ENCODE peak calls at places on chromosome 3, in five cellular contexts. G is GM12878, Z is K562, O is H1, D is HepG2. Q is an unnamed sample. For H4K20me1, the result is how much of the 10 kb centered on the place peaks cover.

GRCh38 chr3:12954891-12955650 is 113.7 kb upstream of the RPL32 start:
- DNase-seq in O (no peak), D (no peak), G (no peak), Z (no peak), Q (no peak)

GRCh38 chr3:4426782-4427344 is 40.2 kb downstream of the SUMF1 start:
- DNase-seq in Z (no peak), D (peak), G (peak), O (no peak), Q (no peak)

GRCh38 chr3:123036352-123037014 is 8.9 kb upstream of the SEMA5B start:
- DNase-seq in D (peak), G (no peak), O (no peak), Z (no peak), Q (no peak)

GRCh38 chr3:115814778-115815380 is 191.6 kb downstream of the GAP43 start:
- DNase-seq in O (peak), D (peak), Z (peak), G (no peak), Q (peak)

GRCh38 chr3:107600784-107601183 is 78.0 kb downstream of the BBX start:
- DNase-seq in O (no peak), Z (no peak), G (no peak), D (no peak), Q (no peak)

GRCh38 chr3:143849854-143850549 is 1.7 kb upstream of the SLC9A9 start:
- DNase-seq in G (peak), D (no peak), Z (no peak), O (no peak), Q (no peak)

GRCh38 chr3:134350266-134350665 is 24.0 kb downstream of the AMOTL2 start:
- DNase-seq in G (no peak), Z (no peak), D (no peak), O (no peak), Q (no peak)

GRCh38 chr3:37173806-37174205 is 576 bp downstream of the LRRFIP2 start:
- DNase-seq in Z (no peak), D (no peak), G (no peak), O (no peak), Q (no peak)

GRCh38 chr3:54433846-54434245 is 311.5 kb downstream of the CACNA2D3 start:
- DNase-seq in G (no peak), O (peak), Z (peak), D (peak), Q (peak)

GRCh38 chr3:119831941-119832371 is 50.1 kb downstream of the NR1I2 start:
- DNase-seq in D (no peak), G (no peak), Z (no peak), O (no peak), Q (no peak)

GRCh38 chr3:144516029-144516428 is 544.4 kb downstream of the DIPK2A start:
- DNase-seq in G (no peak), D (no peak), O (no peak), Z (no peak), Q (no peak)

GRCh38 chr3:192130534-192131132 is 596.7 kb downstream of the FGF12 start:
- DNase-seq in Z (peak), O (peak), G (peak), D (peak), Q (peak)

GRCh38 chr3:128875556-128876120 is 3.8 kb upstream of the ACAD9 start:
- DNase-seq in G (no peak), D (peak), O (peak), Z (peak), Q (peak)

GRCh38 chr3:30384546-30385072 is 221.8 kb upstream of the TGFBR2 start:
- DNase-seq in Z (no peak), O (no peak), G (no peak), D (no peak), Q (no peak)

GRCh38 chr3:11720220-11721113 is 76.8 kb upstream of the VGLL4 start:
- DNase-seq in D (peak), O (peak), G (no peak), Z (peak), Q (peak)

GRCh38 chr3:99634881-99635280 is 3.5 kb upstream of the COL8A1 start:
- DNase-seq in Z (no peak), G (no peak), O (no peak), D (no peak), Q (no peak)

GRCh38 chr3:195394700-195395099 is 48.1 kb downstream of the ACAP2 start:
- DNase-seq in Z (no peak), O (no peak), G (no peak), D (no peak), Q (peak)

GRCh38 chr3:20264900-20265567 is 79.0 kb upstream of the SGO1 start:
- DNase-seq in D (no peak), Z (no peak), O (no peak), G (no peak), Q (no peak)

GRCh38 chr3:174862101-174862500 is 3.0 kb downstream of the NAALADL2 start:
- DNase-seq in O (peak), Z (no peak), D (peak), G (no peak), Q (peak)

GRCh38 chr3:133573054-133573628 is 345 bp upstream of the CDV3 start:
- DNase-seq in O (peak), D (peak), G (peak), Z (peak), Q (peak)

GRCh38 chr3:72085036-72085435 is 300.1 kb upstream of the PROK2 start:
- DNase-seq in O (no peak), Z (no peak), G (no peak), D (no peak), Q (no peak)

GRCh38 chr3:160566499-160566898 is 1.1 kb upstream of the KPNA4 start:
- DNase-seq in D (no peak), Z (no peak), O (no peak), G (no peak), Q (no peak)

GRCh38 chr3:160564205-160564922 is 1.0 kb downstream of the KPNA4 start:
- DNase-seq in Z (no peak), O (no peak), D (peak), G (no peak), Q (peak)

GRCh38 chr3:160565442-160566403 is at the start of gene KPNA4:
- DNase-seq in G (peak), Z (peak), O (peak), D (peak), Q (peak)

GRCh38 chr3:160564949-160565441 is 376 bp downstream of the KPNA4 start:
- DNase-seq in D (peak), G (no peak), O (no peak), Z (no peak), Q (peak)

DNA sequence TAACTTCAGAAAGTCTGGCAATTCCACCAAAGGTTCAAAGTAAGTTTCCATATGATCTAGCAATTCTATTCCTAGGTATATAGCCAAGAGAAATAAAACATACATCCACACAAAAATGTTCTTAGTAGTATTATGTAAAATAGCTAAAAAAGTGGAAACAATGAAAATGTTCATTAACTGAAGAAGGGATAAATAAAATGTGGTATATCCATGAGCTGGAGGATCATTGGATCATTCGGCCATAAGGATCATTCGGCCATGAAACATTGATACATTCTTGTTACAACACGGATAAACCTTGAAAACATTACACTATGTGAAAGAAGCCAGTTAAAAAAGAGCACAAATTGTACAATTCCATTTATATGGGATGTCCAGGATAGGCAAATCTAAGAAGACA is 2.4 kb downstream of the KPNA4 start:
- DNase-seq in D (no peak), G (no peak), Z (no peak), O (no peak), Q (no peak)
- H4K20me1 ChIP-seq in D (under half), G (under half), Z (under half), O (under half), Q (under half)

GRCh38 chr3:117853923-117854322 is 1144.3 kb downstream of the TUSC7 start:
- DNase-seq in O (no peak), G (no peak), D (no peak), Z (no peak), Q (no peak)
- TF ChIP-seq CREB1 in O (no peak), G (no peak), D (no peak), Z (no peak), Q (no peak)

GRCh38 chr3:41205591-41205990 is 6.3 kb downstream of the CTNNB1 start:
- DNase-seq in D (no peak), O (no peak), G (no peak), Z (no peak), Q (no peak)
- H4K20me1 ChIP-seq in D (half or more), O (under half), G (under half), Z (half or more), Q (half or more)

GRCh38 chr3:157410945-157411344 is 25.7 kb upstream of the PTX3 start:
- DNase-seq in O (no peak), D (no peak), G (no peak), Z (no peak), Q (no peak)

GRCh38 chr3:157408499-157409149 is 28.0 kb upstream of the PTX3 start:
- DNase-seq in Z (no peak), D (no peak), G (no peak), O (no peak), Q (no peak)

GRCh38 chr3:157407769-157408168 is 28.9 kb upstream of the PTX3 start:
- DNase-seq in D (no peak), G (no peak), O (no peak), Z (no peak), Q (no peak)

GRCh38 chr3:157406376-157406775 is 30.3 kb upstream of the PTX3 start:
- DNase-seq in D (no peak), O (no peak), Z (no peak), G (no peak), Q (no peak)

DNA sequence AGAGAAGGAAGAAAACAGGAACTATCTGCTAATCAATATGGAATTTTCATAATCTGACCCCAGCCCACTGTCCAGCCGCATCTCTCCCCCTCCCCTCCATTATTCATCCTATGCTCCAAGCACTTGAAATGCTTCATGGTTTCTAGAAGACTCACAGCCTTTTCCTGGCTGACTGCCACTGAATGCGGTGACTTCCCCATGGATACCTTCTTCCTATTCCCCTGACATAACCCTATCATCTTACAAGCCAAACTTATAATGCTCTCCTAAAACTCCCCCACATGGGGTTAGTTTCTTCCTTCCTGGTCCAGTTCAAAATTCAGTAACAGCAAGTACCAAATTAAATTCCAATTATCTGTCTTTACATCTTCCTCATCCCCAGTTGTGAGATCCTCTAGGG is 31.2 kb upstream of the PTX3 start:
- DNase-seq in O (no peak), G (no peak), Z (no peak), D (no peak), Q (no peak)
- TF ChIP-seq CREB1 in O (no peak), G (no peak), Z (no peak), D (no peak), Q (no peak)

DNA sequence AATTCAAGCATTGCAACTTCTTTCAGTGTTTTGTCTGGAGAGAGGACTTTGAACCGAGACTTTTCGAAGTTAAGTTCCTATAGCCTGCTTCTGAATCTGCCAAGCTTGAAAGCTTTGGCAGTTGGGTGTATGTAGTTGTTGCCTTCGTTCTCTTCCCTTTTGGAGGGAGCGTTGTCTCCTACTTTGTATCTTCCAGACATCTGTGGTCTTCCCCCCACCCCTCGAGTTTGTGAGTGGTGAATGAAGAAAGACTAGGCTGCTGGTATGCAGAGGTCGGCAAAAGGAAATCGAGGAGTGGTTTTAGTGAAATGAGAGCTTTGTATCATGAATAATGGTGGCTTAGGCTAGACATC is 1.3 kb downstream of the CTNNB1 start:
- DNase-seq in D (peak), G (no peak), Z (no peak), O (no peak), Q (no peak)
- H4K20me1 ChIP-seq in D (half or more), G (under half), Z (half or more), O (under half), Q (under half)

DNA sequence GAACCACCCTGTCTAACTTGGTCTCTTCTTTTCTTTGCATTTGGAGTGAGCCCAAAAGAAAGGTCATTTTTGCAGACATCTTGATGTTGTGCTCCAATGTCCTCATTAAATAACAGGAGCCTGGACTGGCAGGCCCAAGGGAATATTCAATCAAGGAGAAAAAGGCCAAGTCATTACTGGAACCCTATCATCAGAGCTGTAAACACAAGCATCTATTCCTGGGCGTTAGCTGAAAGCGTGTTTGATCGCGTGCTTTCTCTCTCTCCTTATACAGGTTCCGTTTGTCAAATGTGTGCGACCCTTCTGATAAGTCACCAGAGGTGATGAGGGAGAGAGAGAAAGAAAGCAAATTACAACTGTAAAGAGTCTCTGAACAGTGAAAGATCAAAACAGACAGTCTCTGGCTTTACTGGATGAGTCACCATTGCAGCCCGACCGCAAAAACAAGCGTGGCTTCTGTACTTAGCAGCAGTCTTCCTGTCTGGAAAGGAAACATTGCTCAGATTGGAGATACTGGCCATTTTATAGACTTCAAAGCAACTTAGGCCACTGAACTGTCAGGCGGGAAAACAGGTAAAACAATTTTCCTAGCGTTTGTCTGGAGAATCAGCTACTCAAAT is 39.5 kb upstream of the TPRG1 start:
- DNase-seq in D (peak), Z (no peak), G (peak), O (no peak), Q (no peak)
- TF ChIP-seq CREB1 in D (no peak), Z (no peak), G (no peak), O (no peak), Q (no peak)

GRCh38 chr3:41207355-41207754 is 8.1 kb downstream of the CTNNB1 start:
- DNase-seq in G (no peak), O (no peak), D (no peak), Z (no peak), Q (no peak)
- H4K20me1 ChIP-seq in G (under half), O (under half), D (half or more), Z (half or more), Q (half or more)